ENCODE peak calls at places on chromosome 1, in seven cellular contexts. E is MM.1S, O is GM23248, R is neural progenitor cell, I is hepatocyte, N is PC-3, V is SK-N-SH. D is an unnamed sample.

GRCh38 chr1:83693409-83694126 is 305.4 kb downstream of the TTLL7 start:
- DNase-seq in E (no peak), V (peak; percentile 49), N (no peak), R (peak; percentile 77), I (peak; percentile 18), O (peak; percentile 12), D (peak; percentile 20)

GRCh38 chr1:2275796-2276536 is 47.8 kb downstream of the SKI start:
- DNase-seq in E (no peak), R (no peak), I (peak; percentile 67), O (peak; percentile 67), V (no peak), N (no peak), D (peak; percentile 26)

GRCh38 chr1:62237361-62237760 is 42.7 kb downstream of the L1TD1 start:
- DNase-seq in O (peak; percentile 54), N (peak; percentile 36), V (no peak), I (no peak), E (no peak), R (no peak), D (no peak)

GRCh38 chr1:84698718-84699117 is 8.5 kb upstream of the SSX2IP start:
- DNase-seq in V (no peak), E (no peak), I (peak; percentile 68), N (peak; percentile 90), R (no peak), O (peak; percentile 97), D (no peak)

GRCh38 chr1:116771997-116772647 is 17.9 kb downstream of the CD2 start:
- DNase-seq in E (no peak), N (no peak), V (no peak), O (no peak), R (no peak), I (no peak), D (no peak)

GRCh38 chr1:59232209-59232608 is 64.7 kb upstream of the FGGY start:
- DNase-seq in E (no peak), N (no peak), R (no peak), V (no peak), O (no peak), I (peak; percentile 38), D (no peak)

GRCh38 chr1:40709100-40709801 is 17.7 kb downstream of the NFYC start:
- DNase-seq in N (peak; percentile 88), R (peak; percentile 96), E (peak; percentile 96), O (peak; percentile 96), I (peak; percentile 93), V (peak; percentile 77), D (peak; percentile 97)

GRCh38 chr1:160971618-160972056 is 17.0 kb upstream of the ITLN2 start:
- DNase-seq in N (no peak), R (peak; percentile 31), V (no peak), O (no peak), E (no peak), I (no peak), D (no peak)

GRCh38 chr1:231512147-231512698 is 16.2 kb upstream of the TSNAX start:
- DNase-seq in V (no peak), N (peak; percentile 83), O (peak; percentile 90), I (peak; percentile 11), E (no peak), R (no peak), D (no peak)

GRCh38 chr1:182909578-182909977 is 43.4 kb downstream of the SHCBP1L start:
- DNase-seq in E (no peak), I (peak; percentile 30), N (no peak), V (peak; percentile 50), R (no peak), O (no peak), D (no peak)

GRCh38 chr1:70911861-70912260 is 135.8 kb downstream of the PTGER3 start:
- DNase-seq in E (no peak), R (no peak), O (no peak), N (no peak), V (no peak), I (no peak), D (no peak)

GRCh38 chr1:174995121-174995520 is 4.6 kb upstream of the CACYBP start:
- DNase-seq in O (no peak), V (no peak), N (peak; percentile 9), R (no peak), E (no peak), I (no peak), D (no peak)

GRCh38 chr1:244804841-244805240 is 30.6 kb upstream of the COX20 start:
- DNase-seq in I (no peak), N (no peak), R (no peak), E (no peak), V (no peak), O (no peak), D (no peak)

DNA sequence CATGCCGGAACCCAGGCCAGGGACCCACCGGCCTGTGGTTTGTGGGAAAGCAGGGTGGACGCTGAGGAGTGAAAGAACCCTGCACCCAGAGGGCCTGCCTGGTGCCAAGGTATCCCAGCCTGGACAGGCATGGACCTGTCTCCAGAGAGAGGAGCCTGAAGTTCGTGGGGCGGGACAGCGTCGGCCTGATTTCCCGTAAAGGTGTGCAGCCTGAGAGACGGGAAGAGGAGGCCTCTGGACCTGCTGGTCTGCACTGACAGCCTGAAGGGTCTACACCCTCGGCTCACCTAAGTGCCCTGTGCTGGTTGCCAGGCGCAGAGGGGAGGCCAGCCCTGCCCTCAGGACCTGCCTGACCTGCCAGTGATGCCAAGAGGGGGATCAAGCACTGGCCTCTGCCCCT is 18.5 kb downstream of the CSF1 start:
- DNase-seq in I (no peak), O (no peak), E (no peak), R (no peak), N (no peak), V (no peak), D (no peak)
- TF ChIP-seq EZH2phosphoT487 in I (no peak), O (no peak), E (no peak), R (no peak), N (no peak), V (no peak), D (no peak)

GRCh38 chr1:156676450-156676819 is 772 bp downstream of the NES start:
- DNase-seq in R (no peak), V (peak; percentile 54), N (no peak), I (no peak), O (peak; percentile 58), E (no peak), D (no peak)

GRCh38 chr1:156680056-156680455 is 2.8 kb upstream of the NES start:
- DNase-seq in N (no peak), V (no peak), I (no peak), R (no peak), O (no peak), E (no peak), D (no peak)

GRCh38 chr1:156675715-156676311 is 1.4 kb downstream of the NES start:
- DNase-seq in N (no peak), E (no peak), O (no peak), R (peak; percentile 65), I (no peak), V (peak; percentile 86), D (no peak)

GRCh38 chr1:156676820-156677615 is at the start of gene NES:
- DNase-seq in I (peak; percentile 68), O (peak; percentile 67), E (no peak), V (peak; percentile 92), R (peak; percentile 95), N (peak; percentile 76), D (no peak)

GRCh38 chr1:156677616-156678596 is 699 bp upstream of the NES start:
- DNase-seq in V (peak; percentile 78), I (peak; percentile 85), E (peak; percentile 45), R (peak; percentile 90), N (peak; percentile 75), O (peak; percentile 82), D (peak; percentile 56)
- TF ChIP-seq EZH2phosphoT487 in V (no peak), I (no peak), E (no peak), R (no peak), N (no peak), O (no peak), D (no peak)

GRCh38 chr1:34055828-34056227 is 109.2 kb downstream of the CSMD2 start:
- DNase-seq in R (no peak), V (no peak), I (no peak), N (no peak), O (no peak), E (no peak), D (no peak)
- TF ChIP-seq EZH2phosphoT487 in R (no peak), V (no peak), I (no peak), N (no peak), O (no peak), E (no peak), D (no peak)

GRCh38 chr1:177927021-177927596 is 42.7 kb downstream of the SEC16B start:
- DNase-seq in V (no peak), E (no peak), R (no peak), I (no peak), N (peak; percentile 79), O (peak; percentile 79), D (no peak)
- TF ChIP-seq EZH2phosphoT487 in V (no peak), E (no peak), R (no peak), I (no peak), N (no peak), O (no peak), D (no peak)

DNA sequence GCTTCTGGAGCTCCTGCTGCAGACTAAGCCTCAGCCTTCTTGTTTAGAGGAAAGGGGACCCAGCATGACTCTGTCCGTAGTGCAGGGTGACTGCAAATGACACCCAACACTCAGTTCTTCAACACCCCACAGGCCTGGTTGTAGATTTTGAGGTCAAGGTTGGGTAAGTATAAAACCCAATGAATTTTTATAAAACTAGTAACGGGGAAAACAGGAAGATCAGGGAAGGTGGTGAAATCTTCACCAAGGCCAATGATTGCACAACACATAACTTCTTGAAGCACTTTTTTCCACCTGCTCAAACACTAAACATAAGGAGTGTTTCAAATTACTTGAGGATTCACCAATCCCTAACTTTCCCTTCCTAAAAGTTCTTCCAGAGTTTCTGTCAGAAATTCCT is 89.4 kb upstream of the JAK1 start:
- DNase-seq in O (no peak), R (no peak), V (no peak), N (no peak), I (no peak), E (no peak), D (no peak)
- TF ChIP-seq EZH2phosphoT487 in O (no peak), R (no peak), V (no peak), N (no peak), I (no peak), E (no peak), D (no peak)

GRCh38 chr1:6426321-6426971 is 1.9 kb downstream of the ESPN start:
- DNase-seq in R (peak; percentile 1), I (no peak), O (no peak), E (no peak), N (no peak), V (no peak), D (no peak)
- TF ChIP-seq EZH2phosphoT487 in R (no peak), I (no peak), O (no peak), E (no peak), N (no peak), V (no peak), D (no peak)

DNA sequence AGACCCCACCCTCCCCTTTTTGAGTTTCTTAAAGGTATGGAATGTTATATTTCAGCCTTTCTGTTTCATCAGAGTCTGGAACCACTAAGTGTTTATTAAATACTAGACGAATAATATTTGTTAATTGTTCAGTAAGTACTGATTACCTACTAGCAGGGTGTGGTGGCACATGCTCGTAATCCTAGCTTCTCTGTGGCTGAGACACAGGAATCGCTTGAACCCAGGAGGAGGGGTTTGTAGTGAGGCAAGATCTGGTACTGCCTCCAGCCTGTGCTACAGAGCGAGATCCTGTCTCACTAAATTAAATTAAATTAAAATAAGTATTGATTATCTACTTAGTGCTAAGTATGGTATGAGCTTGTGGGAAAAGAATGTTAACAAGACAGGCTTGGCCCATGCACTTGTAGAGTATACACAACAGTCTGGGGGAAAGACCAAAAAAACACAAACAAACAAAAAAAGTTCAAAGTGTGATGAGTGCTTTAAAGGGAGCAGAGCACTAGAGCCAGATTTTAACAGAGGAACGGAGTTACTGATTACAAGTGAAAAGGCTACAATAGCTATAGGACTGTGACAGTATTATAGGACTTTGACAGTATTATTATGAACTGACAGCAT is 2.4 kb downstream of the CEPT1 start:
- DNase-seq in R (peak; percentile 13), V (no peak), E (no peak), N (no peak), O (no peak), I (no peak), D (peak; percentile 34)
- TF ChIP-seq EZH2phosphoT487 in R (no peak), V (no peak), E (no peak), N (no peak), O (no peak), I (no peak), D (no peak)

D was measured in OCI-LY7.